ENCODE peak calls at places on chromosomes 12 and 14, in seven cellular contexts. Y, U, N, D, Q, Z and F are unnamed samples.

GRCh38 chr12:66228462-66228861 is 39.4 kb downstream of the IRAK3 start:
- DNase-seq in Z (no peak), D (no peak), Q (no peak), Y (no peak), N (no peak), U (no peak), F (no peak)

GRCh38 chr14:89237923-89238529 is 179.0 kb downstream of the FOXN3 start:
- DNase-seq in Y (peak), Z (no peak), U (no peak), D (no peak), N (no peak), Q (no peak), F (no peak)

GRCh38 chr12:75708829-75709228 is 197.4 kb upstream of the KRR1 start:
- DNase-seq in N (no peak), Y (no peak), Z (no peak), U (no peak), Q (no peak), D (no peak), F (no peak)

GRCh38 chr12:113837528-113838296 is 128.4 kb downstream of the RBM19 start:
- DNase-seq in N (no peak), U (no peak), Q (no peak), Z (no peak), D (no peak), Y (no peak), F (no peak)

GRCh38 chr14:89033756-89034155 is 209.3 kb downstream of the TTC8 start:
- DNase-seq in Q (no peak), U (no peak), D (no peak), Z (no peak), Y (no peak), N (no peak), F (no peak)

GRCh38 chr12:67649165-67650126 is 901 bp downstream of the DYRK2 start:
- DNase-seq in D (peak), N (peak), Q (no peak), Y (peak), Z (no peak), U (peak), F (peak)

GRCh38 chr12:101021911-101022388 is 188.1 kb downstream of the SLC5A8 start:
- DNase-seq in D (no peak), N (no peak), U (no peak), Y (peak), Q (peak), Z (no peak), F (no peak)

GRCh38 chr12:72511906-72512305 is 239.7 kb downstream of the TRHDE start:
- DNase-seq in Z (no peak), D (no peak), Y (peak), Q (no peak), U (no peak), N (no peak), F (no peak)

GRCh38 chr12:132284071-132284492 is 45.3 kb downstream of the GALNT9 start:
- DNase-seq in Q (no peak), U (peak), Y (peak), N (no peak), D (no peak), Z (no peak), F (no peak)

GRCh38 chr12:130300725-130301124 is 37.0 kb upstream of the PIWIL1 start:
- DNase-seq in D (no peak), N (no peak), Q (no peak), U (no peak), Y (no peak), Z (no peak), F (no peak)

GRCh38 chr12:71303199-71303598 is 136.4 kb upstream of the LGR5 start:
- DNase-seq in N (no peak), D (no peak), Q (peak), Z (no peak), U (no peak), Y (no peak), F (no peak)

GRCh38 chr12:7130791-7131501 is 775 bp downstream of the CLSTN3 start:
- DNase-seq in Y (peak), N (peak), U (peak), D (peak), Z (no peak), Q (no peak), F (peak)

GRCh38 chr14:90536511-90537191 is 139.8 kb downstream of the CALM1 start:
- DNase-seq in N (no peak), U (no peak), Q (no peak), Z (no peak), Y (no peak), D (no peak), F (no peak)

GRCh38 chr14:32934891-32935633 is 3.6 kb upstream of the NPAS3 start:
- DNase-seq in Z (peak), D (no peak), U (no peak), N (no peak), Q (no peak), Y (no peak), F (no peak)

GRCh38 chr12:129659927-129660326 is 243.9 kb downstream of the TMEM132D start:
- DNase-seq in Z (no peak), U (no peak), D (no peak), Q (no peak), N (no peak), Y (no peak), F (no peak)

GRCh38 chr14:72744416-72745120 is 149.3 kb downstream of the DPF3 start:
- DNase-seq in D (no peak), Y (no peak), Q (no peak), N (no peak), U (no peak), Z (no peak), F (no peak)

GRCh38 chr12:31849090-31849687 is 110.0 kb upstream of the RESF1 start:
- DNase-seq in U (no peak), Y (peak), Q (no peak), N (no peak), Z (no peak), D (no peak), F (no peak)

GRCh38 chr14:75274899-75275569 is 3.6 kb upstream of the FOS start:
- DNase-seq in Q (no peak), Y (no peak), Z (peak), D (no peak), N (no peak), U (peak), F (no peak)